ENCODE peak calls at places on chromosomes 3 and 15, in four cellular contexts. S is AG04450, W is adrenal gland, H is dorsolateral prefrontal cortex. T is an unnamed sample. For H3K27me3, the result is how much of the 10 kb centered on the place peaks cover.

GRCh38 chr3:159418571-159419526 is 569.8 kb upstream of the IL12A start:
- DNase-seq in S (peak), W (no peak), H (no peak), T (peak)

GRCh38 chr3:177134166-177134565 is 63.1 kb downstream of the TBL1XR1 start:
- DNase-seq in S (no peak), W (no peak), H (no peak), T (no peak)

GRCh38 chr3:77620009-77620408 is 580.1 kb downstream of the ROBO2 start:
- DNase-seq in S (peak), W (no peak), H (no peak), T (no peak)

GRCh38 chr3:31581660-31582059 is 48.9 kb downstream of the STT3B start:
- DNase-seq in S (peak), W (no peak), H (no peak), T (no peak)

GRCh38 chr15:60323322-60323721 is 74.5 kb downstream of the ANXA2 start:
- DNase-seq in S (no peak), W (no peak), H (no peak), T (no peak)

GRCh38 chr15:84057714-84058331 is 177.8 kb upstream of the GOLGA6L4 start:
- DNase-seq in S (no peak), W (no peak), H (no peak), T (no peak)

GRCh38 chr3:102400142-102400541 is 34.7 kb upstream of the ZPLD1 start:
- DNase-seq in S (no peak), W (no peak), H (no peak), T (no peak)

GRCh38 chr3:60146121-60146520 is 1096.3 kb upstream of the CFAP20DC start:
- DNase-seq in S (no peak), W (no peak), H (no peak), T (no peak)

GRCh38 chr3:34938784-34939183 is 700.5 kb upstream of the ARPP21 start:
- DNase-seq in S (no peak), W (no peak), H (no peak), T (no peak)

GRCh38 chr15:92140802-92141201 is 252.9 kb upstream of the ST8SIA2 start:
- DNase-seq in S (no peak), W (no peak), H (no peak), T (no peak)

GRCh38 chr3:78838362-78838761 is 929.4 kb downstream of the ROBO1 start:
- DNase-seq in S (no peak), W (no peak), H (no peak), T (no peak)

GRCh38 chr3:171772427-171773056 is 37.7 kb downstream of the PLD1 start:
- DNase-seq in S (no peak), W (peak), H (peak), T (peak)
- H3K27me3 ChIP-seq in S (under half), W (under half), H (under half), T (under half)

DNA sequence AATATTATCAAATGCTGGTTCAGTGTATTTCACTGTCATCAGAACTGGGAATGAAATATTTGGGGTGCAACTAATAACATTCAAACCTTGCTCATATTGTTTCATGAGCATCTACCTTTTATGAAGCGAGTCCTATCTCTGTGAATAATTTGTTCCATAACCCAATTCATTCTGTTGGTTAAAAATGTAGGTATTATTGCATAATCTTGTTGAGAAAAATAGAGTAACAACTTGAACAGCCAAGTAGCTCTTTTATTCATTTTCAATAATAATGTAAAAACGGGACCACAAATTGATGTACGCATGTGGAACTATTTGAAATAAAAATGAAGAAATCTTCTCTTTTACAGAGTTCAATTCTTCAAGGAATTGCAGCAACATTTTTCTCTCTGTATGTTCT is 30.1 kb upstream of the TBC1D5 start:
- DNase-seq in S (no peak), W (no peak), H (no peak), T (no peak)
- H3K27me3 ChIP-seq in S (under half), W (under half), H (under half), T (under half)

DNA sequence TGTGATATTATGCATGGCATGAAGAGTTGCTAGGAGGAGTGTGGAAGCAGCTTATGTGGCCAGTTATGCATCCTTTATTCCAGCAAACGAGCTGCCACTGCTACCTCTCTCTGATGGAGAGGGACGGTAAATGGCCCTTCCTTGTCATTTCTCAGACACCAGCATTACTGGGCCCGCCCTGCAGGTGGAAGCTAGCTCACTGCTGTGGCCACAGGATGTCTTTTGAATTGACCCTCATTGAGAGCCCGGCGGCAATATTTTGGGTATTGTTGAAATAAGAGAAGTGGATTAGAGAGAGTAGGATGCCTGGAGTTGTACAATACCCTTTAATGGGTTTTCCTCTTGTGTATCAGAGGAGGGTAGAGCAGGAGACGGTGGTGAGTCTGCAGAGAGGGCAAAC is 1.5 kb downstream of the MINAR1 start:
- DNase-seq in S (no peak), W (peak), H (no peak), T (no peak)
- H3K27me3 ChIP-seq in S (under half), W (under half), H (under half), T (under half)

DNA sequence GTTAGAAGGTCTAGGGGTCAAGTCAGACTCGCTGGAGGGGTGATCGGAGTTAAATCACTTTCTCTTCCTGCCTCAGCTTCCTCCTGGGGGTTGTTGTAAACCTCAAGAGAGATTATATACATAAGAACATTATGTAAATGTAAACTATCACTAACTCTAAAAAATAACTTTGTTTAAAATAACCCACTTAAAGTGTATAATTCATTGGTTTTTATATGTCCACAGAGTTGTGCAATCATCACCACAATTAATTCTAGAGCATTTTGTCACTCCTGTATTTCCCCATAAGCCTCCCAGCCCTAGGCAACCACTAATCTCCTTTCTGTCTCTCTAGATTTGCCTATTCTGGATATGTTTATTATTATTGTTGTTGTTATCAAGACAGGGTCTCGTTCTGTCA is 31.3 kb upstream of the ITPKA start:
- DNase-seq in S (no peak), W (no peak), H (no peak), T (no peak)
- H3K27me3 ChIP-seq in S (under half), W (under half), H (under half), T (under half)

GRCh38 chr3:3013299-3013698 is 96.9 kb downstream of the IL5RA start:
- DNase-seq in S (no peak), W (no peak), H (no peak), T (no peak)

GRCh38 chr3:3020209-3020608 is 90.0 kb downstream of the IL5RA start:
- DNase-seq in S (no peak), W (no peak), H (no peak), T (no peak)

GRCh38 chr3:3015472-3016089 is 94.6 kb downstream of the IL5RA start:
- DNase-seq in S (no peak), W (no peak), H (no peak), T (no peak)
- H3K27me3 ChIP-seq in S (under half), W (under half), H (under half), T (under half)

GRCh38 chr3:125960066-125960424 is 8.9 kb upstream of the ROPN1B start:
- DNase-seq in S (no peak), W (no peak), H (no peak), T (no peak)
- H3K27me3 ChIP-seq in S (under half), W (under half), H (under half), T (under half)

GRCh38 chr3:135349254-135349948 is 554.3 kb downstream of the EPHB1 start:
- DNase-seq in S (no peak), W (no peak), H (no peak), T (no peak)
- H3K27me3 ChIP-seq in S (under half), W (under half), H (under half), T (under half)

GRCh38 chr3:169117264-169117663 is 546.2 kb downstream of the MECOM start:
- DNase-seq in S (no peak), W (no peak), H (no peak), T (no peak)
- H3K27me3 ChIP-seq in S (under half), W (under half), H (under half), T (under half)